ENCODE peak calls at places on chromosomes 5 and 9, in ten cellular contexts. H is colonic mucosa; D is RWPE1; C is GM03348; L is NCI-H226; A is ecto neural progenitor cell; B is stimulated activated CD8-positive, alpha-beta memory T cell treated with anti-CD3 and anti-CD28 coated beads, Interleukin-4, amount 100 ng/mL, for 48 hours; K is CD4-positive, CD25-positive, alpha-beta regulatory T cell; W is AG10803; R is body of pancreas. V is an unnamed sample.

GRCh38 chr5:178683758-178684157 is 46.7 kb downstream of the ZNF354A start:
- DNase-seq in H (no peak), D (no peak), C (no peak), L (no peak), A (no peak), B (no peak), K (no peak), W (no peak), R (peak; percentile 82), V (no peak)

GRCh38 chr5:50934343-50934742 is 267.9 kb downstream of the PARP8 start:
- DNase-seq in H (no peak), D (no peak), C (no peak), L (no peak), A (no peak), B (no peak), K (no peak), W (no peak), R (no peak), V (no peak)

GRCh38 chr9:115593587-115594091 is 475.7 kb upstream of the TNC start:
- DNase-seq in H (no peak), D (peak; percentile 68), C (peak; percentile 41), L (peak; percentile 40), A (no peak), B (no peak), K (no peak), W (peak; percentile 68), R (peak; percentile 7), V (peak; percentile 63)

GRCh38 chr9:127741831-127742434 is 6.8 kb upstream of the TOR2A start:
- DNase-seq in H (peak; percentile 80), D (no peak), C (peak; percentile 54), L (no peak), A (peak; percentile 96), B (no peak), K (no peak), W (peak; percentile 51), R (peak; percentile 90), V (peak; percentile 83)

GRCh38 chr5:57172466-57172961 is 1.3 kb upstream of the GPBP1 start:
- DNase-seq in H (peak; percentile 41), D (peak; percentile 43), C (peak; percentile 21), L (peak; percentile 30), A (no peak), B (no peak), K (peak; percentile 55), W (no peak), R (no peak), V (no peak)

GRCh38 chr9:105608685-105609598 is 51.0 kb downstream of the FKTN start:
- DNase-seq in H (no peak), D (peak; percentile 74), C (peak; percentile 45), L (peak; percentile 15), A (no peak), B (no peak), K (peak; percentile 38), W (peak; percentile 45), R (no peak), V (peak; percentile 58)

GRCh38 chr5:62155988-62156387 is 150.0 kb upstream of the KIF2A start:
- DNase-seq in H (no peak), D (no peak), C (no peak), L (no peak), A (no peak), B (no peak), K (no peak), W (no peak), R (no peak), V (no peak)

GRCh38 chr9:122125158-122125890 is 32.2 kb upstream of the TTLL11 start:
- DNase-seq in H (peak; percentile 83), D (peak; percentile 96), C (peak; percentile 94), L (peak; percentile 43), A (peak; percentile 89), B (peak; percentile 86), K (peak; percentile 78), W (peak; percentile 69), R (peak; percentile 83), V (peak; percentile 89)

GRCh38 chr9:87119328-87119881 is 172.1 kb upstream of the GAS1 start:
- DNase-seq in H (no peak), D (peak; percentile 58), C (peak; percentile 66), L (peak; percentile 51), A (no peak), B (no peak), K (no peak), W (peak; percentile 84), R (peak; percentile 72), V (peak; percentile 42)

GRCh38 chr9:113299800-113300292 is 3.3 kb downstream of the RNF183 start:
- DNase-seq in H (peak; percentile 79), D (no peak), C (no peak), L (no peak), A (no peak), B (no peak), K (no peak), W (no peak), R (peak; percentile 33), V (no peak)

GRCh38 chr5:72394688-72395087 is 74.5 kb downstream of the PTCD2 start:
- DNase-seq in H (no peak), D (no peak), C (no peak), L (peak; percentile 22), A (no peak), B (no peak), K (no peak), W (no peak), R (peak; percentile 20), V (no peak)

GRCh38 chr5:139148306-139148705 is 49.9 kb downstream of the SIL1 start:
- DNase-seq in H (no peak), D (peak; percentile 36), C (no peak), L (no peak), A (no peak), B (no peak), K (no peak), W (no peak), R (peak; percentile 81), V (no peak)

GRCh38 chr5:7849531-7850240 is 1.2 kb downstream of the CFAP90 start:
- DNase-seq in H (no peak), D (no peak), C (peak; percentile 27), L (no peak), A (no peak), B (no peak), K (no peak), W (no peak), R (peak; percentile 24), V (no peak)

GRCh38 chr9:91500509-91501011 is 76.9 kb upstream of the NFIL3 start:
- DNase-seq in H (no peak), D (peak; percentile 75), C (peak; percentile 68), L (peak; percentile 89), A (no peak), B (peak; percentile 47), K (no peak), W (peak; percentile 63), R (no peak), V (peak; percentile 49)

GRCh38 chr5:6718161-6718681 is 5.0 kb downstream of the TENT4A start:
- DNase-seq in H (peak; percentile 12), D (no peak), C (no peak), L (no peak), A (no peak), B (peak; percentile 18), K (no peak), W (no peak), R (no peak), V (no peak)